ENCODE peak calls at places on chromosomes 2 and 18, in five cellular contexts. X is T-cell; O is HFF-Myc; Z is stimulated activated CD4-positive, alpha-beta T cell treated with anti-CD3 and anti-CD28 coated beads, Interleukin-4, amount 100 ng/mL, for 1 hour; B is endothelial cell. S is an unnamed sample.

GRCh38 chr2:95034221-95034620 is 8.7 kb downstream of the MAL start:
- DNase-seq in X (no peak), O (no peak), Z (no peak), B (no peak), S (peak)

GRCh38 chr18:3594760-3595241 is 144.8 kb downstream of the TGIF1 start:
- DNase-seq in X (no peak), O (no peak), Z (no peak), B (no peak), S (peak)

GRCh38 chr2:180983468-180984388 is 3.3 kb downstream of the UBE2E3 start:
- DNase-seq in X (peak), O (peak), Z (no peak), B (no peak), S (peak)

GRCh38 chr2:99710720-99711612 is 221.1 kb upstream of the REV1 start:
- DNase-seq in X (no peak), O (no peak), Z (no peak), B (no peak), S (no peak)

GRCh38 chr2:128441341-128442052 is 122.8 kb upstream of the HS6ST1 start:
- DNase-seq in X (no peak), O (no peak), Z (no peak), B (peak), S (no peak)

GRCh38 chr2:68569604-68570003 is 73.8 kb upstream of the PROKR1 start:
- DNase-seq in X (no peak), O (no peak), Z (no peak), B (no peak), S (peak)

GRCh38 chr2:45273412-45274189 is 264.3 kb upstream of the SIX2 start:
- DNase-seq in X (no peak), O (no peak), Z (no peak), B (no peak), S (no peak)

GRCh38 chr2:214395040-214395439 is 15.8 kb upstream of the VWC2L start:
- DNase-seq in X (no peak), O (no peak), Z (no peak), B (no peak), S (no peak)

GRCh38 chr2:20446280-20446916 is 476 bp upstream of the RHOB start:
- DNase-seq in X (no peak), O (no peak), Z (no peak), B (peak), S (no peak)

GRCh38 chr2:27024812-27025211 is 8.0 kb upstream of the TMEM214 start:
- DNase-seq in X (no peak), O (no peak), Z (no peak), B (no peak), S (no peak)

GRCh38 chr2:109136542-109136941 is 7.5 kb downstream of the SH3RF3 start:
- DNase-seq in X (no peak), O (no peak), Z (no peak), B (no peak), S (no peak)